ENCODE peak calls at places on chromosomes 5 and 9, in seven cellular contexts. W is stomach, O is lung, M is cardiac fibroblast, H is fibroblast of lung, K is foreskin fibroblast, E is GM12865. D is an unnamed sample.

GRCh38 chr9:129378241-129378661 is 200.2 kb upstream of the IER5L start:
- DNase-seq in W (no peak), O (no peak), M (no peak), H (no peak), K (no peak), E (no peak), D (no peak)

GRCh38 chr5:54959673-54960418 is 25.5 kb downstream of the ESM1 start:
- DNase-seq in W (peak), O (no peak), M (peak), H (peak), K (no peak), E (peak), D (no peak)

GRCh38 chr5:84384604-84385575 is at the start of gene EDIL3:
- DNase-seq in W (no peak), O (no peak), M (peak), H (peak), K (no peak), E (no peak), D (no peak)

GRCh38 chr5:151454166-151454565 is 6.8 kb downstream of the SLC36A1 start:
- DNase-seq in W (no peak), O (no peak), M (no peak), H (no peak), K (no peak), E (no peak), D (no peak)

GRCh38 chr9:16928179-16928945 is 57.9 kb upstream of the BNC2 start:
- DNase-seq in W (no peak), O (no peak), M (peak), H (no peak), K (peak), E (no peak), D (no peak)

GRCh38 chr5:109416882-109417281 is 7.1 kb upstream of the PJA2 start:
- DNase-seq in W (no peak), O (no peak), M (no peak), H (no peak), K (no peak), E (no peak), D (no peak)

GRCh38 chr9:127562841-127563523 is 49.1 kb upstream of the STXBP1 start:
- DNase-seq in W (no peak), O (no peak), M (peak), H (peak), K (peak), E (no peak), D (no peak)

GRCh38 chr5:32174011-32174866 is at the start of gene GOLPH3:
- DNase-seq in W (peak), O (peak), M (peak), H (peak), K (peak), E (peak), D (no peak)

GRCh38 chr5:71471193-71471592 is 15.7 kb downstream of the BDP1 start:
- DNase-seq in W (no peak), O (no peak), M (peak), H (peak), K (no peak), E (no peak), D (no peak)

GRCh38 chr5:154477382-154478223 is 424 bp downstream of the HAND1 start:
- DNase-seq in W (no peak), O (no peak), M (peak), H (no peak), K (no peak), E (no peak), D (no peak)

GRCh38 chr5:43152946-43153345 is 32.2 kb downstream of the ZNF131 start:
- DNase-seq in W (no peak), O (no peak), M (peak), H (peak), K (peak), E (no peak), D (peak)

GRCh38 chr5:94849821-94850736 is 231.6 kb downstream of the SLF1 start:
- DNase-seq in W (no peak), O (no peak), M (peak), H (peak), K (peak), E (peak), D (peak)

GRCh38 chr9:130846487-130847305 is 11.6 kb downstream of the ABL1 start:
- DNase-seq in W (peak), O (no peak), M (peak), H (peak), K (peak), E (no peak), D (no peak)

DNA sequence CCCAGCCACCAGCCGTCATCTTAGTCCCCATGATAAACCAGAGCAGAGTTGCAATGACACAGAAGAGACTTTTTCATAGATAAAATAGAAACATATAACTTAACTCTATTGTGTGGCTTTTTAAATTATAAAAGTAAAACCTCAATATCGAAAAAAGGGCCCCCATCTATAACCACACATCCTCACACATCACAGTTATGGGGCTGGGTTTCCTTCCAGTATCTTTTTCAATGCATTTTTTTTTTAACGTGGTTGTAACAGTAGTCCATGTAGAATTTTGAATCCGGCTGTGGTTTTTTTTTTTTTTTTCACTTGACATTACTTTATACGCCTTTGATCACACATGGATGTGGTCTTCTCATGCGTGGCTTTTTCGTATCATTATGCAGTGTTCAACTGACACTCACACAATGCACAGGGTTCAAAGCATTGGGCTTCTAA is 77.4 kb downstream of the CFAP77 start:
- DNase-seq in W (no peak), O (no peak), M (no peak), H (no peak), K (no peak), E (no peak), D (no peak)
- H3K4me3 ChIP-seq in W (no peak), O (no peak), M (no peak), H (no peak), K (no peak), E (no peak), D (no peak)

DNA sequence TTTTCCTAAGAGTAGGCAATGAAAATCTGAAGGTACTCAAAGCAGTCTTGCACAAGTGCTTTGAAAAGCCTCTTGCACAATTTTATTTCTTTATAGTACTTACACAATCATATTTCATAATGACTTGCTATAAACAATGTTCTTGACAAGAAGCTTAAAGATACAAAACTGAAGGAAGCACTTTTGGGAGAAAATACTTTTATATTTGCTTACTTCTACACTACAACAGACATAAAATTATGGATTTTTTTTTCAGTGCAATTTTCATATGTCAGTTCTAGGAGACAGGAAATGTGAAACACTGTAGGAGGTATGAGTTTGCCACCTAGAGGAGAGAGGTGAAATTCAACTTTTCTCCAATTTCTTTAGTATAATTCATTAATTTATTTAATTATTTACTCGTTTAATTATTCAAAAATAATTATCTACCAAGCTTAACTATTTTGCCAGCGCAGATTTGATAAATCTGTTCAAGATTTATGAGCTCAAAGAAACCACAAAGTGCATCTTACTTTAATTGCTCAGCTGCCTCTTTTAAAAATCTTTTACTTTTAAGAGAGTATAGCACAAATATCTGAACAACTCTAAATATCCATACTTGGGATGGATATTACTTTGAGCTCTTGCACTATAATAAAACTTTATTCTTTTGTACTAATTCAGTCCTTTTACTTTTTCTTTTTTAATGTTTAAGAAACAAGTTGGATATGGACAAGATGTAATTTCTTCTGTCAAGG is 29.0 kb upstream of the CDKN2B start:
- DNase-seq in W (no peak), O (no peak), M (peak), H (peak), K (no peak), E (peak), D (no peak)
- TF ChIP-seq CTCF in W (peak), O (peak), M (peak), H (peak), K (peak), E (peak), D (peak)

GRCh38 chr9:134328341-134328840 is 2.1 kb downstream of the RXRA start:
- DNase-seq in W (peak), O (no peak), M (peak), H (peak), K (no peak), E (no peak), D (no peak)

GRCh38 chr9:134330590-134330989 is 4.3 kb downstream of the RXRA start:
- DNase-seq in W (no peak), O (no peak), M (no peak), H (no peak), K (no peak), E (no peak), D (no peak)

GRCh38 chr9:134328841-134329575 is 2.8 kb downstream of the RXRA start:
- DNase-seq in W (peak), O (no peak), M (peak), H (peak), K (no peak), E (no peak), D (no peak)

GRCh38 chr9:134329576-134329855 is 3.3 kb downstream of the RXRA start:
- DNase-seq in W (no peak), O (no peak), M (no peak), H (no peak), K (no peak), E (no peak), D (no peak)

GRCh38 chr9:134329886-134330285 is 3.6 kb downstream of the RXRA start:
- DNase-seq in W (peak), O (no peak), M (peak), H (no peak), K (no peak), E (no peak), D (no peak)
- H3K4me3 ChIP-seq in W (peak), O (no peak), M (no peak), H (no peak), K (no peak), E (no peak), D (no peak)

GRCh38 chr5:181163487-181164075 is 16.2 kb downstream of the OR2V2 start:
- DNase-seq in W (no peak), O (no peak), M (peak), H (peak), K (no peak), E (peak), D (no peak)
- TF ChIP-seq CTCF in W (no peak), O (no peak), M (no peak), H (no peak), K (no peak), E (no peak), D (no peak)

GRCh38 chr5:39119404-39120051 is 45.3 kb upstream of the RICTOR start:
- DNase-seq in W (no peak), O (no peak), M (no peak), H (no peak), K (no peak), E (no peak), D (no peak)
- H3K4me3 ChIP-seq in W (no peak), O (no peak), M (no peak), H (no peak), K (no peak), E (no peak), D (no peak)

GRCh38 chr9:22228542-22228941 is 218.1 kb upstream of the DMRTA1 start:
- DNase-seq in W (no peak), O (no peak), M (peak), H (peak), K (peak), E (no peak), D (no peak)
- TF ChIP-seq CTCF in W (no peak), O (no peak), M (peak), H (peak), K (peak), E (no peak), D (peak)

D was measured in BJ.